ENCODE peak calls at places on chromosome 21, in six cellular contexts. X, M, Z, D, Q and W are unnamed samples.
A peak's percentile ranks its signal among the peaks of the same experiment; 100 is the strongest.

GRCh38 chr21:20570824-20571232 is 427.4 kb upstream of the NCAM2 start:
- DNase-seq in X (no peak), M (no peak), Z (peak; percentile 72), D (no peak), Q (no peak), W (no peak)

GRCh38 chr21:45831991-45832740 is 149.4 kb upstream of the COL6A1 start:
- DNase-seq in X (no peak), M (no peak), Z (no peak), D (no peak), Q (no peak), W (peak; percentile 71)

GRCh38 chr21:46605759-46606426 is 1.0 kb upstream of the S100B start:
- DNase-seq in X (peak; percentile 93), M (peak; percentile 49), Z (no peak), D (no peak), Q (no peak), W (no peak)

GRCh38 chr21:37128069-37128468 is 55.0 kb downstream of the TTC3 start:
- DNase-seq in X (no peak), M (no peak), Z (no peak), D (no peak), Q (peak; percentile 16), W (no peak)

GRCh38 chr21:42047821-42048613 is 23.1 kb upstream of the UMODL1 start:
- DNase-seq in X (no peak), M (no peak), Z (no peak), D (no peak), Q (peak; percentile 98), W (peak; percentile 99)

GRCh38 chr21:38121888-38122705 is 134.7 kb upstream of the KCNJ15 start:
- DNase-seq in X (no peak), M (no peak), Z (no peak), D (no peak), Q (peak; percentile 11), W (no peak)

GRCh38 chr21:33067457-33067856 is 2.5 kb upstream of the OLIG1 start:
- DNase-seq in X (peak; percentile 71), M (no peak), Z (no peak), D (no peak), Q (no peak), W (no peak)

GRCh38 chr21:31609081-31609480 is 50.4 kb upstream of the SOD1 start:
- DNase-seq in X (no peak), M (no peak), Z (no peak), D (no peak), Q (no peak), W (no peak)

GRCh38 chr21:38869946-38870345 is 64.2 kb downstream of the ETS2 start:
- DNase-seq in X (no peak), M (no peak), Z (no peak), D (peak; percentile 56), Q (peak; percentile 24), W (peak; percentile 71)

GRCh38 chr21:33011462-33011861 is 14.3 kb upstream of the OLIG2 start:
- DNase-seq in X (no peak), M (no peak), Z (no peak), D (no peak), Q (peak; percentile 74), W (peak; percentile 75)

GRCh38 chr21:25561668-25562641 is 45.3 kb downstream of the MRPL39 start:
- DNase-seq in X (peak; percentile 69), M (peak; percentile 81), Z (peak; percentile 81), D (no peak), Q (peak; percentile 80), W (peak; percentile 82)

GRCh38 chr21:39489380-39489924 is 37.7 kb downstream of the SH3BGR start:
- DNase-seq in X (no peak), M (no peak), Z (no peak), D (no peak), Q (no peak), W (no peak)

GRCh38 chr21:32794643-32795042 is 23.1 kb upstream of the PAXBP1 start:
- DNase-seq in X (no peak), M (no peak), Z (no peak), D (no peak), Q (no peak), W (no peak)

GRCh38 chr21:41112740-41113692 is 54.9 kb upstream of the BACE2 start:
- DNase-seq in X (no peak), M (no peak), Z (no peak), D (no peak), Q (peak; percentile 94), W (peak; percentile 79)

GRCh38 chr21:29005696-29006095 is 13.0 kb upstream of the LTN1 start:
- DNase-seq in X (no peak), M (no peak), Z (no peak), D (no peak), Q (peak; percentile 70), W (peak; percentile 26)

GRCh38 chr21:15752763-15753407 is 23.1 kb downstream of the USP25 start:
- DNase-seq in X (no peak), M (no peak), Z (peak; percentile 76), D (no peak), Q (no peak), W (no peak)

GRCh38 chr21:32413697-32414578 is 1.4 kb downstream of the EVA1C start:
- DNase-seq in X (no peak), M (no peak), Z (no peak), D (no peak), Q (peak; percentile 57), W (no peak)

GRCh38 chr21:34942911-34943310 is 106.2 kb downstream of the RUNX1 start:
- DNase-seq in X (no peak), M (no peak), Z (no peak), D (no peak), Q (no peak), W (no peak)

GRCh38 chr21:14962217-14962616 is 102.6 kb downstream of the NRIP1 start:
- DNase-seq in X (no peak), M (no peak), Z (no peak), D (no peak), Q (no peak), W (no peak)

GRCh38 chr21:31732891-31733520 is 1.1 kb upstream of the SCAF4 start:
- DNase-seq in X (no peak), M (peak; percentile 55), Z (peak; percentile 32), D (peak; percentile 12), Q (peak; percentile 50), W (peak; percentile 35)

GRCh38 chr21:25578070-25578961 is 29.0 kb downstream of the MRPL39 start:
- DNase-seq in X (no peak), M (peak; percentile 49), Z (no peak), D (no peak), Q (peak; percentile 50), W (peak; percentile 36)

GRCh38 chr21:30839304-30839703 is 9.7 kb upstream of the KRTAP7-1 start:
- DNase-seq in X (peak; percentile 8), M (peak; percentile 41), Z (peak; percentile 72), D (no peak), Q (no peak), W (no peak)

GRCh38 chr21:39537571-39537970 is 75.2 kb upstream of the B3GALT5 start:
- DNase-seq in X (no peak), M (no peak), Z (peak; percentile 49), D (no peak), Q (no peak), W (no peak)

GRCh38 chr21:42258150-42258884 is 39.4 kb downstream of the ABCG1 start:
- DNase-seq in X (peak; percentile 52), M (peak; percentile 80), Z (peak; percentile 93), D (peak; percentile 27), Q (peak; percentile 56), W (peak; percentile 32)

GRCh38 chr21:45020629-45021427 is 53.6 kb upstream of the ADARB1 start:
- DNase-seq in X (no peak), M (no peak), Z (no peak), D (no peak), Q (peak; percentile 12), W (no peak)

GRCh38 chr21:44297525-44298290 is 2.1 kb upstream of the PFKL start:
- DNase-seq in X (peak; percentile 75), M (peak; percentile 73), Z (peak; percentile 93), D (peak; percentile 69), Q (peak; percentile 84), W (peak; percentile 76)

GRCh38 chr21:32184485-32184884 is 94.4 kb downstream of the MIS18A start:
- DNase-seq in X (no peak), M (no peak), Z (no peak), D (peak; percentile 13), Q (no peak), W (no peak)

GRCh38 chr21:33384851-33385331 is 18.3 kb upstream of the IFNGR2 start:
- DNase-seq in X (no peak), M (peak; percentile 47), Z (no peak), D (no peak), Q (no peak), W (peak; percentile 43)

GRCh38 chr21:45979651-45980050 is 1.9 kb upstream of the COL6A1 start:
- DNase-seq in X (no peak), M (peak; percentile 51), Z (no peak), D (no peak), Q (no peak), W (no peak)

GRCh38 chr21:38352536-38353219 is 95.9 kb downstream of the KCNJ15 start:
- DNase-seq in X (peak; percentile 40), M (peak; percentile 48), Z (peak; percentile 78), D (peak; percentile 65), Q (peak; percentile 76), W (peak; percentile 76)